ENCODE peak calls at places on chromosomes 1 and 21, in seven cellular contexts. One of them, this sample, is unnamed.

GRCh38 chr1:53524428-53525400 is 65.5 kb downstream of the DMRTB1 start:
- DNase-seq in stimulated activated CD4-positive, alpha-beta T cell treated with anti-CD3 and anti-CD28 coated beads, Interleukin-2, amount 100 ng/mL, for 24 hours: no peak
- DNase-seq in stimulated activated CD8-positive, alpha-beta memory T cell treated with anti-CD3 and anti-CD28 coated beads, Interleukin-7, amount 100 ng/mL, for 1 hour: no peak
- DNase-seq in NCI-H1436: no peak
- DNase-seq in A549: no peak
- DNase-seq in effector CD4-positive, alpha-beta T cell: no peak
- DNase-seq in GM12864: no peak
- DNase-seq in this sample: no peak

GRCh38 chr1:222892137-222892763 is 77.4 kb downstream of the DISP1 start:
- DNase-seq in stimulated activated CD4-positive, alpha-beta T cell treated with anti-CD3 and anti-CD28 coated beads, Interleukin-2, amount 100 ng/mL, for 24 hours: no peak
- DNase-seq in NCI-H1436: no peak
- DNase-seq in A549: no peak
- DNase-seq in GM12864: no peak
- DNase-seq in effector CD4-positive, alpha-beta T cell: no peak
- DNase-seq in stimulated activated CD8-positive, alpha-beta memory T cell treated with anti-CD3 and anti-CD28 coated beads, Interleukin-7, amount 100 ng/mL, for 1 hour: no peak
- DNase-seq in this sample: no peak

GRCh38 chr1:228989992-228990827 is 254.9 kb downstream of the RHOU start:
- DNase-seq in stimulated activated CD4-positive, alpha-beta T cell treated with anti-CD3 and anti-CD28 coated beads, Interleukin-2, amount 100 ng/mL, for 24 hours: no peak
- DNase-seq in stimulated activated CD8-positive, alpha-beta memory T cell treated with anti-CD3 and anti-CD28 coated beads, Interleukin-7, amount 100 ng/mL, for 1 hour: no peak
- DNase-seq in A549: no peak
- DNase-seq in effector CD4-positive, alpha-beta T cell: no peak
- DNase-seq in GM12864: no peak
- DNase-seq in NCI-H1436: no peak
- DNase-seq in this sample: no peak

GRCh38 chr1:70874826-70875225 is 172.8 kb downstream of the PTGER3 start:
- DNase-seq in effector CD4-positive, alpha-beta T cell: no peak
- DNase-seq in NCI-H1436: no peak
- DNase-seq in A549: no peak
- DNase-seq in stimulated activated CD8-positive, alpha-beta memory T cell treated with anti-CD3 and anti-CD28 coated beads, Interleukin-7, amount 100 ng/mL, for 1 hour: no peak
- DNase-seq in stimulated activated CD4-positive, alpha-beta T cell treated with anti-CD3 and anti-CD28 coated beads, Interleukin-2, amount 100 ng/mL, for 24 hours: no peak
- DNase-seq in GM12864: no peak
- DNase-seq in this sample: no peak

GRCh38 chr1:18569251-18569650 is 61.4 kb upstream of the PAX7 start:
- DNase-seq in NCI-H1436: no peak
- DNase-seq in GM12864: no peak
- DNase-seq in effector CD4-positive, alpha-beta T cell: no peak
- DNase-seq in A549: no peak
- DNase-seq in stimulated activated CD8-positive, alpha-beta memory T cell treated with anti-CD3 and anti-CD28 coated beads, Interleukin-7, amount 100 ng/mL, for 1 hour: no peak
- DNase-seq in stimulated activated CD4-positive, alpha-beta T cell treated with anti-CD3 and anti-CD28 coated beads, Interleukin-2, amount 100 ng/mL, for 24 hours: no peak
- DNase-seq in this sample: no peak

GRCh38 chr1:160108888-160109662 is 6.5 kb upstream of the ATP1A2 start:
- DNase-seq in A549: peak; percentile 75
- DNase-seq in GM12864: no peak
- DNase-seq in effector CD4-positive, alpha-beta T cell: no peak
- DNase-seq in stimulated activated CD8-positive, alpha-beta memory T cell treated with anti-CD3 and anti-CD28 coated beads, Interleukin-7, amount 100 ng/mL, for 1 hour: no peak
- DNase-seq in stimulated activated CD4-positive, alpha-beta T cell treated with anti-CD3 and anti-CD28 coated beads, Interleukin-2, amount 100 ng/mL, for 24 hours: peak; percentile 26
- DNase-seq in NCI-H1436: peak; percentile 3
- DNase-seq in this sample: no peak

GRCh38 chr21:16551101-16551695 is 821.4 kb downstream of the USP25 start:
- DNase-seq in A549: no peak
- DNase-seq in stimulated activated CD8-positive, alpha-beta memory T cell treated with anti-CD3 and anti-CD28 coated beads, Interleukin-7, amount 100 ng/mL, for 1 hour: no peak
- DNase-seq in effector CD4-positive, alpha-beta T cell: no peak
- DNase-seq in stimulated activated CD4-positive, alpha-beta T cell treated with anti-CD3 and anti-CD28 coated beads, Interleukin-2, amount 100 ng/mL, for 24 hours: no peak
- DNase-seq in NCI-H1436: no peak
- DNase-seq in GM12864: no peak
- DNase-seq in this sample: no peak

GRCh38 chr1:223775711-223776074 is 63.4 kb downstream of the CAPN2 start:
- DNase-seq in NCI-H1436: no peak
- DNase-seq in A549: no peak
- DNase-seq in stimulated activated CD8-positive, alpha-beta memory T cell treated with anti-CD3 and anti-CD28 coated beads, Interleukin-7, amount 100 ng/mL, for 1 hour: no peak
- DNase-seq in effector CD4-positive, alpha-beta T cell: no peak
- DNase-seq in GM12864: no peak
- DNase-seq in stimulated activated CD4-positive, alpha-beta T cell treated with anti-CD3 and anti-CD28 coated beads, Interleukin-2, amount 100 ng/mL, for 24 hours: no peak
- DNase-seq in this sample: no peak

GRCh38 chr1:229582011-229582694 is 23.6 kb upstream of the ABCB10 start:
- DNase-seq in effector CD4-positive, alpha-beta T cell: no peak
- DNase-seq in A549: no peak
- DNase-seq in NCI-H1436: no peak
- DNase-seq in stimulated activated CD8-positive, alpha-beta memory T cell treated with anti-CD3 and anti-CD28 coated beads, Interleukin-7, amount 100 ng/mL, for 1 hour: no peak
- DNase-seq in GM12864: no peak
- DNase-seq in stimulated activated CD4-positive, alpha-beta T cell treated with anti-CD3 and anti-CD28 coated beads, Interleukin-2, amount 100 ng/mL, for 24 hours: no peak
- DNase-seq in this sample: no peak

GRCh38 chr1:21913258-21913657 is 23.9 kb downstream of the HSPG2 start:
- DNase-seq in GM12864: no peak
- DNase-seq in NCI-H1436: no peak
- DNase-seq in effector CD4-positive, alpha-beta T cell: no peak
- DNase-seq in stimulated activated CD4-positive, alpha-beta T cell treated with anti-CD3 and anti-CD28 coated beads, Interleukin-2, amount 100 ng/mL, for 24 hours: no peak
- DNase-seq in stimulated activated CD8-positive, alpha-beta memory T cell treated with anti-CD3 and anti-CD28 coated beads, Interleukin-7, amount 100 ng/mL, for 1 hour: no peak
- DNase-seq in A549: no peak
- DNase-seq in this sample: peak; percentile 41

GRCh38 chr1:32886012-32886827 is at the start of gene HPCA:
- DNase-seq in effector CD4-positive, alpha-beta T cell: no peak
- DNase-seq in NCI-H1436: peak; percentile 36
- DNase-seq in stimulated activated CD8-positive, alpha-beta memory T cell treated with anti-CD3 and anti-CD28 coated beads, Interleukin-7, amount 100 ng/mL, for 1 hour: no peak
- DNase-seq in stimulated activated CD4-positive, alpha-beta T cell treated with anti-CD3 and anti-CD28 coated beads, Interleukin-2, amount 100 ng/mL, for 24 hours: peak; percentile 58
- DNase-seq in GM12864: no peak
- DNase-seq in A549: peak; percentile 38
- DNase-seq in this sample: no peak

GRCh38 chr1:47192458-47193384 is 2.9 kb upstream of the PDZK1IP1 start:
- DNase-seq in stimulated activated CD8-positive, alpha-beta memory T cell treated with anti-CD3 and anti-CD28 coated beads, Interleukin-7, amount 100 ng/mL, for 1 hour: peak; percentile 24
- DNase-seq in NCI-H1436: peak; percentile 61
- DNase-seq in effector CD4-positive, alpha-beta T cell: peak; percentile 44
- DNase-seq in stimulated activated CD4-positive, alpha-beta T cell treated with anti-CD3 and anti-CD28 coated beads, Interleukin-2, amount 100 ng/mL, for 24 hours: peak; percentile 76
- DNase-seq in GM12864: peak; percentile 18
- DNase-seq in A549: peak; percentile 64
- DNase-seq in this sample: peak; percentile 56

GRCh38 chr1:25990702-25991395 is 7.0 kb downstream of the PAFAH2 start:
- DNase-seq in NCI-H1436: no peak
- DNase-seq in stimulated activated CD4-positive, alpha-beta T cell treated with anti-CD3 and anti-CD28 coated beads, Interleukin-2, amount 100 ng/mL, for 24 hours: peak; percentile 40
- DNase-seq in stimulated activated CD8-positive, alpha-beta memory T cell treated with anti-CD3 and anti-CD28 coated beads, Interleukin-7, amount 100 ng/mL, for 1 hour: peak; percentile 20
- DNase-seq in GM12864: no peak
- DNase-seq in effector CD4-positive, alpha-beta T cell: peak; percentile 16
- DNase-seq in A549: no peak
- DNase-seq in this sample: no peak

This sample was measured in RWPE2.